ENCODE peak calls at places on chromosome 18, in six cellular contexts. R is DMS 273 treated with DMSO at 0.1 percent for 48 hours, J is amniotic stem cell, F is RKO, L is T-helper 9 cell, W is tibial artery. U is an unnamed sample.

GRCh38 chr18:60982296-60982695 is 350.9 kb upstream of the CDH20 start:
- DNase-seq in R (no peak), J (no peak), F (no peak), L (no peak), W (no peak), U (no peak)

GRCh38 chr18:63579643-63580042 is 7.5 kb upstream of the SERPINB13 start:
- DNase-seq in R (no peak), J (no peak), F (no peak), L (no peak), W (no peak), U (no peak)

GRCh38 chr18:75297731-75298130 is 87.1 kb downstream of the TSHZ1 start:
- DNase-seq in R (no peak), J (no peak), F (no peak), L (no peak), W (no peak), U (no peak)

GRCh38 chr18:61379827-61380226 is 46.6 kb downstream of the CDH20 start:
- DNase-seq in R (no peak), J (no peak), F (no peak), L (no peak), W (no peak), U (no peak)

GRCh38 chr18:48952287-48953095 is 1.7 kb upstream of the SMAD7 start:
- DNase-seq in R (peak), J (peak), F (peak), L (peak), W (peak), U (peak)

GRCh38 chr18:42156266-42156665 is 201.2 kb downstream of the PIK3C3 start:
- DNase-seq in R (no peak), J (no peak), F (no peak), L (no peak), W (no peak), U (no peak)

GRCh38 chr18:47323158-47323557 is 71.7 kb upstream of the SKOR2 start:
- DNase-seq in R (no peak), J (no peak), F (peak), L (no peak), W (no peak), U (no peak)

GRCh38 chr18:22136395-22136794 is 33.0 kb upstream of the GATA6 start:
- DNase-seq in R (no peak), J (no peak), F (no peak), L (no peak), W (no peak), U (no peak)

GRCh38 chr18:75364512-75364911 is 63.0 kb downstream of the SMIM21 start:
- DNase-seq in R (no peak), J (no peak), F (no peak), L (no peak), W (no peak), U (no peak)

GRCh38 chr18:49935215-49935614 is 121.9 kb upstream of the ACAA2 start:
- DNase-seq in R (no peak), J (no peak), F (no peak), L (no peak), W (no peak), U (no peak)

GRCh38 chr18:34028341-34028740 is 196.4 kb downstream of the NOL4 start:
- DNase-seq in R (no peak), J (no peak), F (no peak), L (no peak), W (no peak), U (no peak)

GRCh38 chr18:3114456-3114855 is 101.5 kb upstream of the LPIN2 start:
- DNase-seq in R (no peak), J (no peak), F (no peak), L (no peak), W (no peak), U (no peak)